ENCODE peak calls at places on chromosomes 6 and 20, in ten cellular contexts. D is breast epithelium, Z is transverse colon, Y is HL-60, P is upper lobe of left lung, B is HepG2, X is stomach, V is K562, M is endothelial cell of umbilical vein, I is GM23338. K is an unnamed sample.
A peak's percentile ranks its signal among the peaks of the same experiment; 100 is the strongest.

GRCh38 chr6:142913036-142913510 is 31.9 kb downstream of the HIVEP2 start:
- DNase-seq in D (no peak), Z (no peak), Y (peak; percentile 12), P (no peak), B (no peak), X (no peak), V (no peak), M (no peak), I (no peak), K (no peak)

GRCh38 chr20:58567437-58567836 is 52.2 kb upstream of the APCDD1L start:
- DNase-seq in D (no peak), Z (no peak), Y (no peak), P (no peak), B (no peak), X (no peak), V (no peak), M (no peak), I (no peak), K (no peak)

GRCh38 chr6:137880633-137881521 is 13.8 kb downstream of the TNFAIP3 start:
- DNase-seq in D (no peak), Z (no peak), Y (no peak), P (peak; percentile 68), B (no peak), X (no peak), V (no peak), M (no peak), I (no peak), K (peak; percentile 61)

GRCh38 chr6:116447496-116448011 is 13.6 kb upstream of the CALHM6 start:
- DNase-seq in D (no peak), Z (no peak), Y (peak; percentile 94), P (no peak), B (no peak), X (no peak), V (no peak), M (no peak), I (no peak), K (no peak)

GRCh38 chr6:77814119-77814518 is 161.3 kb downstream of the MEI4 start:
- DNase-seq in D (no peak), Z (no peak), Y (no peak), P (no peak), B (no peak), X (no peak), V (no peak), M (no peak), I (no peak), K (no peak)

GRCh38 chr6:46048646-46049297 is 33.1 kb upstream of the CLIC5 start:
- DNase-seq in D (no peak), Z (no peak), Y (no peak), P (no peak), B (no peak), X (no peak), V (no peak), M (no peak), I (no peak), K (no peak)

GRCh38 chr20:16771204-16771603 is 23.0 kb downstream of the OTOR start:
- DNase-seq in D (no peak), Z (no peak), Y (no peak), P (no peak), B (no peak), X (no peak), V (no peak), M (no peak), I (no peak), K (no peak)

GRCh38 chr6:132495604-132496079 is 17.3 kb downstream of the STX7 start:
- DNase-seq in D (no peak), Z (no peak), Y (no peak), P (no peak), B (no peak), X (no peak), V (no peak), M (no peak), I (no peak), K (no peak)

GRCh38 chr6:34049395-34050342 is 96.2 kb downstream of the GRM4 start:
- DNase-seq in D (no peak), Z (no peak), Y (no peak), P (no peak), B (no peak), X (no peak), V (no peak), M (no peak), I (no peak), K (no peak)

GRCh38 chr20:58584051-58584824 is 66.8 kb upstream of the STX16 start:
- DNase-seq in D (no peak), Z (no peak), Y (no peak), P (no peak), B (no peak), X (no peak), V (no peak), M (no peak), I (no peak), K (peak; percentile 55)

GRCh38 chr6:84556541-84557335 is 207.7 kb downstream of the TBX18 start:
- DNase-seq in D (no peak), Z (no peak), Y (no peak), P (no peak), B (no peak), X (no peak), V (no peak), M (peak; percentile 29), I (no peak), K (no peak)

GRCh38 chr6:105346052-105346451 is 56.8 kb downstream of the PREP start:
- DNase-seq in D (no peak), Z (no peak), Y (no peak), P (no peak), B (peak; percentile 41), X (no peak), V (no peak), M (no peak), I (no peak), K (no peak)

GRCh38 chr20:22495789-22496188 is 88.6 kb downstream of the FOXA2 start:
- DNase-seq in D (no peak), Z (no peak), Y (no peak), P (no peak), B (peak; percentile 42), X (no peak), V (no peak), M (no peak), I (no peak), K (no peak)

GRCh38 chr6:132320007-132320406 is 81.3 kb downstream of the MOXD1 start:
- DNase-seq in D (no peak), Z (no peak), Y (no peak), P (no peak), B (no peak), X (no peak), V (no peak), M (peak; percentile 7), I (no peak), K (no peak)

GRCh38 chr20:43750774-43751166 is 24.0 kb upstream of the GTSF1L start:
- DNase-seq in D (no peak), Z (no peak), Y (no peak), P (no peak), B (no peak), X (no peak), V (no peak), M (no peak), I (no peak), K (no peak)
- TF ChIP-seq POLR2AphosphoS5 in D (no peak), Z (no peak), Y (no peak), P (no peak), B (no peak), X (no peak), V (no peak), M (no peak), I (no peak), K (no peak)

GRCh38 chr20:62412194-62413024 is 5.3 kb upstream of the CABLES2 start:
- DNase-seq in D (no peak), Z (peak; percentile 88), Y (no peak), P (peak; percentile 66), B (peak; percentile 67), X (no peak), V (peak; percentile 69), M (no peak), I (no peak), K (no peak)
- H3K27ac ChIP-seq in D (no peak overlapping the region), Z (peak overlapping the region; percentile 81), Y (no peak overlapping the region), P (no peak overlapping the region), B (peak overlapping the region; percentile 17), X (peak overlapping the region; percentile 10), V (no peak overlapping the region), M (no peak overlapping the region), I (no peak overlapping the region), K (no peak overlapping the region)

DNA sequence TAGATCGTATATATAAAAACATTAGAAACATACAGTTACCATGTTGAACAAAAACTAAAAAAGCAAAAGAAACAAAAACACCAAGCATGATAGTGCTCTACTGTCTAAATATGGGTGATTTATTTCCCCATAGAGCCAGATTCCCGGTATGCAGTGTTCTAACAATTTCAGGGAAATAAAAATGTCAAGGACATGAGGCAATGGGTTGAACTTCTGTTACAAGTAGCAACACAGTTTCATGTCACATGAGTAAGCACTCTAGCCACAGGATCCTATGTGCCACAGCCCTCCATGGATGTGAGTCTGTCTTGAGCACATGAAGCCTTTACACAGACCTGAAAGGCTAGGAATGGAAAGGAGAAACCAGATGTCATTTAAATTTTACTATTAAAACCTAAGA is 96.0 kb downstream of the MAP3K5 start:
- DNase-seq in D (no peak), Z (no peak), Y (no peak), P (no peak), B (no peak), X (no peak), V (no peak), M (no peak), I (no peak), K (no peak)
- TF ChIP-seq POLR2AphosphoS5 in D (peak; percentile 52), Z (no peak), Y (no peak), P (peak; percentile 60), B (no peak), X (no peak), V (no peak), M (no peak), I (no peak), K (peak; percentile 30)

GRCh38 chr6:10451394-10451793 is 36.5 kb upstream of the TFAP2A start:
- DNase-seq in D (no peak), Z (no peak), Y (no peak), P (no peak), B (no peak), X (no peak), V (no peak), M (no peak), I (peak; percentile 60), K (no peak)
- H3K27ac ChIP-seq in D (peak overlapping the region; percentile 45), Z (no peak overlapping the region), Y (no peak overlapping the region), P (no peak overlapping the region), B (no peak overlapping the region), X (no peak overlapping the region), V (no peak overlapping the region), M (no peak overlapping the region), I (no peak overlapping the region), K (no peak overlapping the region)

DNA sequence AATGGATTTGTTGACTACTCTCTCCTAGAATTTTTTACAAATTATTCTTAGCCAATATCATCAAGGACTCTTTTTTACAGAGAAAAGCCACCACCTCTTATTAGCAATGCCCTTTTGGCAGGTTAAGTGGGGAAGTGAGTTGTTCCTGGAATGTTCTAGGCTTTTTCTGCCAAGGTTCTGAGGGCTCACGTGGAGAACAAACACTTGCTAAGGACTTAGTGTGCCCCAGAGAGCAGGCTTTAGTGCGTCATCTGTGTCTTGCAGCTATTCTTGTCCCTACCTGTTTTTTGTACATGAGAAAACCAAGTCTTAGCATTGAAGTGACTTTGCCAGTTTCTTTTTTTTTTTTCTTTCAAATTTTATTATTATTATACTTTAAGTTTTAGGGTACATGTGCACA is 33.5 kb downstream of the CFAP61 start:
- DNase-seq in D (no peak), Z (no peak), Y (no peak), P (no peak), B (no peak), X (peak; percentile 35), V (no peak), M (no peak), I (no peak), K (no peak)
- TF ChIP-seq POLR2AphosphoS5 in D (no peak), Z (no peak), Y (no peak), P (peak; percentile 54), B (no peak), X (no peak), V (no peak), M (no peak), I (no peak), K (no peak)

K was measured in sigmoid colon.